ENCODE peak calls at places on chromosomes 4 and X, in four cellular contexts. One of them, this sample, is unnamed. For H3K4me1, the result is how much of the 10 kb centered on the place peaks cover.

GRCh38 chrX:13741695-13742094 is 7.1 kb downstream of the OFD1 start:
- DNase-seq in CD8-positive, alpha-beta memory T cell: no peak
- DNase-seq in tibial nerve: no peak
- DNase-seq in fibroblast of lung: no peak
- DNase-seq in this sample: no peak

GRCh38 chrX:154750301-154751120 is at the start of gene GAB3:
- DNase-seq in CD8-positive, alpha-beta memory T cell: peak
- DNase-seq in tibial nerve: no peak
- DNase-seq in fibroblast of lung: no peak
- DNase-seq in this sample: peak

GRCh38 chr4:4577359-4577875 is 35.6 kb upstream of the STX18 start:
- DNase-seq in CD8-positive, alpha-beta memory T cell: no peak
- DNase-seq in tibial nerve: no peak
- DNase-seq in fibroblast of lung: no peak
- DNase-seq in this sample: no peak

GRCh38 chrX:51641421-51642021 is 22.8 kb upstream of the CENPVL3 start:
- DNase-seq in CD8-positive, alpha-beta memory T cell: peak
- DNase-seq in tibial nerve: peak
- DNase-seq in fibroblast of lung: peak
- DNase-seq in this sample: no peak

GRCh38 chrX:45596190-45596808 is 395.6 kb upstream of the DIPK2B start:
- DNase-seq in CD8-positive, alpha-beta memory T cell: no peak
- DNase-seq in tibial nerve: no peak
- DNase-seq in fibroblast of lung: no peak
- DNase-seq in this sample: no peak

GRCh38 chr4:174154455-174154854 is 129.0 kb downstream of the FBXO8 start:
- DNase-seq in CD8-positive, alpha-beta memory T cell: no peak
- DNase-seq in tibial nerve: no peak
- DNase-seq in fibroblast of lung: peak
- DNase-seq in this sample: no peak

GRCh38 chrX:134002921-134003615 is 17.7 kb upstream of the GPC3 start:
- DNase-seq in CD8-positive, alpha-beta memory T cell: no peak
- DNase-seq in tibial nerve: no peak
- DNase-seq in fibroblast of lung: no peak
- DNase-seq in this sample: no peak

GRCh38 chr4:69057620-69058409 is 38.5 kb upstream of the UGT2B7 start:
- DNase-seq in CD8-positive, alpha-beta memory T cell: no peak
- DNase-seq in tibial nerve: no peak
- DNase-seq in fibroblast of lung: peak
- DNase-seq in this sample: no peak

GRCh38 chr4:123673971-123674370 is 277.4 kb downstream of the SPRY1 start:
- DNase-seq in CD8-positive, alpha-beta memory T cell: no peak
- DNase-seq in tibial nerve: no peak
- DNase-seq in fibroblast of lung: peak
- DNase-seq in this sample: no peak

GRCh38 chrX:154727418-154728323 is 23.2 kb downstream of the GAB3 start:
- DNase-seq in CD8-positive, alpha-beta memory T cell: no peak
- DNase-seq in tibial nerve: peak
- DNase-seq in fibroblast of lung: peak
- DNase-seq in this sample: no peak

GRCh38 chr4:87073187-87073569 is 138.4 kb downstream of the AFF1 start:
- DNase-seq in CD8-positive, alpha-beta memory T cell: no peak
- DNase-seq in tibial nerve: no peak
- DNase-seq in fibroblast of lung: no peak
- DNase-seq in this sample: no peak

GRCh38 chrX:10450229-10450958 is 170.0 kb downstream of the MID1 start:
- DNase-seq in CD8-positive, alpha-beta memory T cell: no peak
- DNase-seq in tibial nerve: no peak
- DNase-seq in fibroblast of lung: peak
- DNase-seq in this sample: peak

GRCh38 chr4:21304061-21304541 is 603.8 kb downstream of the PACRGL start:
- DNase-seq in CD8-positive, alpha-beta memory T cell: no peak
- DNase-seq in tibial nerve: no peak
- DNase-seq in fibroblast of lung: no peak
- DNase-seq in this sample: no peak

GRCh38 chrX:111168314-111168713 is 72.3 kb downstream of the PAK3 start:
- DNase-seq in CD8-positive, alpha-beta memory T cell: no peak
- DNase-seq in tibial nerve: no peak
- DNase-seq in fibroblast of lung: peak
- DNase-seq in this sample: no peak

GRCh38 chrX:154486052-154486395 is 391 bp downstream of the UBL4A start:
- DNase-seq in CD8-positive, alpha-beta memory T cell: peak
- DNase-seq in tibial nerve: peak
- DNase-seq in fibroblast of lung: no peak
- DNase-seq in this sample: no peak

GRCh38 chr4:105059337-105059736 is 87.3 kb upstream of the TET2 start:
- DNase-seq in CD8-positive, alpha-beta memory T cell: no peak
- DNase-seq in tibial nerve: no peak
- DNase-seq in fibroblast of lung: peak
- DNase-seq in this sample: no peak

GRCh38 chr4:126895988-126896570 is 736.7 kb upstream of the INTU start:
- DNase-seq in CD8-positive, alpha-beta memory T cell: no peak
- DNase-seq in tibial nerve: no peak
- DNase-seq in fibroblast of lung: no peak
- DNase-seq in this sample: no peak

GRCh38 chr4:82797591-82798081 is 960 bp downstream of the SCD5 start:
- DNase-seq in CD8-positive, alpha-beta memory T cell: peak
- DNase-seq in tibial nerve: no peak
- DNase-seq in fibroblast of lung: peak
- DNase-seq in this sample: peak

GRCh38 chr4:140995058-140995457 is 138.2 kb downstream of the RNF150 start:
- DNase-seq in CD8-positive, alpha-beta memory T cell: no peak
- DNase-seq in tibial nerve: no peak
- DNase-seq in fibroblast of lung: peak
- DNase-seq in this sample: no peak
- H3K4me1 ChIP-seq in CD8-positive, alpha-beta memory T cell: under half
- H3K4me1 ChIP-seq in tibial nerve: under half
- H3K4me1 ChIP-seq in fibroblast of lung: under half
- H3K4me1 ChIP-seq in this sample: under half

GRCh38 chr4:15015170-15015569 is 12.9 kb downstream of the CPEB2 start:
- DNase-seq in CD8-positive, alpha-beta memory T cell: no peak
- DNase-seq in tibial nerve: no peak
- DNase-seq in fibroblast of lung: no peak
- DNase-seq in this sample: no peak
- H3K4me1 ChIP-seq in CD8-positive, alpha-beta memory T cell: under half
- H3K4me1 ChIP-seq in tibial nerve: under half
- H3K4me1 ChIP-seq in fibroblast of lung: under half
- H3K4me1 ChIP-seq in this sample: under half

GRCh38 chr4:152463562-152463961 is 72.3 kb downstream of the FBXW7 start:
- DNase-seq in CD8-positive, alpha-beta memory T cell: no peak
- DNase-seq in tibial nerve: no peak
- DNase-seq in fibroblast of lung: peak
- DNase-seq in this sample: no peak
- H3K4me1 ChIP-seq in CD8-positive, alpha-beta memory T cell: under half
- H3K4me1 ChIP-seq in tibial nerve: under half
- H3K4me1 ChIP-seq in fibroblast of lung: under half
- H3K4me1 ChIP-seq in this sample: under half

GRCh38 chrX:145821291-145821897 is 3.8 kb downstream of the SLITRK2 start:
- DNase-seq in CD8-positive, alpha-beta memory T cell: no peak
- DNase-seq in tibial nerve: no peak
- DNase-seq in fibroblast of lung: no peak
- DNase-seq in this sample: no peak
- H3K4me1 ChIP-seq in CD8-positive, alpha-beta memory T cell: under half
- H3K4me1 ChIP-seq in tibial nerve: under half
- H3K4me1 ChIP-seq in fibroblast of lung: under half
- H3K4me1 ChIP-seq in this sample: under half

GRCh38 chr4:158008551-158009218 is 164.1 kb downstream of the GASK1B start:
- DNase-seq in CD8-positive, alpha-beta memory T cell: no peak
- DNase-seq in tibial nerve: peak
- DNase-seq in fibroblast of lung: peak
- DNase-seq in this sample: peak
- H3K4me1 ChIP-seq in CD8-positive, alpha-beta memory T cell: under half
- H3K4me1 ChIP-seq in tibial nerve: under half
- H3K4me1 ChIP-seq in fibroblast of lung: under half
- H3K4me1 ChIP-seq in this sample: under half

This sample was measured in SJSA1.